ENCODE peak calls at places on chromosomes 16 and 17, in four cellular contexts. One of them, this sample, is unnamed. For H3K4me1, the result is how much of the 10 kb centered on the place peaks cover.

GRCh38 chr16:22898131-22898530 is 84.2 kb downstream of the HS3ST2 start:
- DNase-seq in sigmoid colon: no peak
- DNase-seq in uterus: no peak
- DNase-seq in ovary: no peak
- DNase-seq in this sample: no peak

GRCh38 chr16:55842369-55843104 is 9.6 kb upstream of the CES1 start:
- DNase-seq in sigmoid colon: no peak
- DNase-seq in ovary: no peak
- DNase-seq in uterus: no peak
- DNase-seq in this sample: peak

GRCh38 chr16:11851301-11852091 is at the start of gene RSL1D1:
- DNase-seq in sigmoid colon: peak
- DNase-seq in uterus: peak
- DNase-seq in ovary: peak
- DNase-seq in this sample: peak

GRCh38 chr16:55041540-55042234 is 111.0 kb downstream of the IRX5 start:
- DNase-seq in uterus: no peak
- DNase-seq in sigmoid colon: peak
- DNase-seq in ovary: no peak
- DNase-seq in this sample: no peak

GRCh38 chr16:8663192-8664089 is 11.0 kb upstream of the ABAT start:
- DNase-seq in sigmoid colon: no peak
- DNase-seq in uterus: no peak
- DNase-seq in ovary: no peak
- DNase-seq in this sample: no peak

GRCh38 chr17:51461578-51462004 is 201.2 kb downstream of the UTP18 start:
- DNase-seq in ovary: peak
- DNase-seq in uterus: no peak
- DNase-seq in sigmoid colon: no peak
- DNase-seq in this sample: peak

GRCh38 chr17:72702998-72703397 is 389.5 kb downstream of the SLC39A11 start:
- DNase-seq in uterus: no peak
- DNase-seq in sigmoid colon: no peak
- DNase-seq in ovary: no peak
- DNase-seq in this sample: no peak

GRCh38 chr17:36778458-36778857 is 158.8 kb upstream of the LHX1 start:
- DNase-seq in ovary: no peak
- DNase-seq in sigmoid colon: no peak
- DNase-seq in uterus: no peak
- DNase-seq in this sample: no peak

GRCh38 chr17:73765824-73766563 is 121.7 kb upstream of the SDK2 start:
- DNase-seq in ovary: no peak
- DNase-seq in sigmoid colon: no peak
- DNase-seq in uterus: no peak
- DNase-seq in this sample: no peak

GRCh38 chr16:88967800-88968588 is 9.0 kb downstream of the CBFA2T3 start:
- DNase-seq in sigmoid colon: no peak
- DNase-seq in ovary: no peak
- DNase-seq in uterus: no peak
- DNase-seq in this sample: no peak

GRCh38 chr17:55843785-55844184 is 92.9 kb downstream of the PCTP start:
- DNase-seq in ovary: no peak
- DNase-seq in sigmoid colon: no peak
- DNase-seq in uterus: no peak
- DNase-seq in this sample: no peak

GRCh38 chr16:5581963-5582362 is 484.4 kb upstream of the EEF2KMT start:
- DNase-seq in sigmoid colon: no peak
- DNase-seq in ovary: no peak
- DNase-seq in uterus: no peak
- DNase-seq in this sample: no peak

GRCh38 chr17:82940226-82941020 is 100.6 kb upstream of the ZNF750 start:
- DNase-seq in sigmoid colon: peak
- DNase-seq in uterus: peak
- DNase-seq in ovary: peak
- DNase-seq in this sample: no peak
- H3K4me1 ChIP-seq in sigmoid colon: under half
- H3K4me1 ChIP-seq in uterus: under half
- H3K4me1 ChIP-seq in ovary: under half
- H3K4me1 ChIP-seq in this sample: under half

DNA sequence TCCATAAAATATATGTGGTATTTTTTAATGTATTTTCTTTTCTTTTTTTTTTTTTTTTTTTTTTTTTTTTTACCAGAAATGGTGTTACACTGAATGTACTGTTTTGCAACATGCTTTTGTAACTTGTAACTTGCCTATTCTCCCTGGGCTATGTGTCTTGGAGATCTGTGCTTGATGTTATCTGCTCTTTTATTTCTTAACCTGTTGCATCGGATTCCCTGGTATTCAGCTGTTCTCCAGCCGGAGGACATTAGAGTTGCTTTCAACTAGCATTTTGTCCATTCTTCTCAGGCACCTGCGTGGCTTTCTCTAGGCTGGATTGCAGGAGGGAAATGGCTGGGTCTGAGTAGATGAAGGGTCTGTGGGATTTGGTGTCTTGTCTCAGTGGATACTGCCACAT is 47.4 kb downstream of the KATNIP start:
- DNase-seq in sigmoid colon: no peak
- DNase-seq in ovary: no peak
- DNase-seq in uterus: no peak
- DNase-seq in this sample: no peak
- H3K27ac ChIP-seq in sigmoid colon: no peak
- H3K27ac ChIP-seq in ovary: no peak
- H3K27ac ChIP-seq in uterus: no peak
- H3K27ac ChIP-seq in this sample: no peak

GRCh38 chr16:85334718-85335583 is 222.7 kb upstream of the CIBAR2 start:
- DNase-seq in sigmoid colon: no peak
- DNase-seq in ovary: no peak
- DNase-seq in uterus: no peak
- DNase-seq in this sample: no peak
- TF ChIP-seq CTCF in sigmoid colon: no peak
- TF ChIP-seq CTCF in ovary: no peak
- TF ChIP-seq CTCF in uterus: no peak
- TF ChIP-seq CTCF in this sample: no peak

DNA sequence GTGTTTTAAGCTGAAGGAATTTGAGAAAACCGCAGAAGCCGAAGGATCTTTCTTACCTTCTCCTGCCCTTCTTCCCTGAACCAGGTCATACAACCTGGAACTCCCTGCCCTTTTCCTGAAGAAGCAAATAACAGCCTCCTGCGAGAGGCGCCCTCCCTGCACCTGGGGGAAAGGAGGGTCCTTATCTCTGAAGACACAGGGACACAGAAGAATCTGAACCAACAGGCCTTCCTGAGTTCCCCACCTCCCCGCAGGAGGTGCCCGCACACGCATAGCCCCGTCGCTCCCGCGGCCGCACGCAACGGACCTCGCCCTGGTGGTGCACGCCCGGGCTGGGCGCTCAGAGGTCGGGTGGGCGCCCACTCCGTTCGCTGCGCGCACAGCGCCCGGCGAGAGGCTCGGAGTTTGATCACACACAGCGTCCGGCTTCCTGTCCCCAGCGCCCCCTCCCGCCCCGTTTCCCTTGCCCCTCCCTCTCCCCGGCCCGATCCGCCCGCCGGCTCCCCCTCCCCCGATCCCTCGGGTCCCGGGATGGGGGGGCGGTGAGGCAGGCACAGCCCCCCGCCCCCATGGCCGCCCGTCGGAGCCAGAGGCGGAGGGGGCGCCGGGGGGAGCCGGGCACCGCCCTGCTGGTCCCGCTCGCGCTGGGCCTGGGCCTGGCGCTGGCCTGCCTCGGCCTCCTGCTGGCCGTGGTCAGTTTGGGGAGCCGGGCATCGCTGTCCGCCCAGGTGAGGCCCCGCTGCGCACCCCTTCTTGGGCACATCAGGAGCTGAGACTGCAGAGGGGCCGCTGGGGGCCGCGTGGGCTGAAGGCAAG is at the start of gene TNFSF12:
- DNase-seq in ovary: peak
- DNase-seq in sigmoid colon: peak
- DNase-seq in uterus: peak
- DNase-seq in this sample: peak
- H3K4me1 ChIP-seq in ovary: under half
- H3K4me1 ChIP-seq in sigmoid colon: under half
- H3K4me1 ChIP-seq in uterus: under half
- H3K4me1 ChIP-seq in this sample: under half

DNA sequence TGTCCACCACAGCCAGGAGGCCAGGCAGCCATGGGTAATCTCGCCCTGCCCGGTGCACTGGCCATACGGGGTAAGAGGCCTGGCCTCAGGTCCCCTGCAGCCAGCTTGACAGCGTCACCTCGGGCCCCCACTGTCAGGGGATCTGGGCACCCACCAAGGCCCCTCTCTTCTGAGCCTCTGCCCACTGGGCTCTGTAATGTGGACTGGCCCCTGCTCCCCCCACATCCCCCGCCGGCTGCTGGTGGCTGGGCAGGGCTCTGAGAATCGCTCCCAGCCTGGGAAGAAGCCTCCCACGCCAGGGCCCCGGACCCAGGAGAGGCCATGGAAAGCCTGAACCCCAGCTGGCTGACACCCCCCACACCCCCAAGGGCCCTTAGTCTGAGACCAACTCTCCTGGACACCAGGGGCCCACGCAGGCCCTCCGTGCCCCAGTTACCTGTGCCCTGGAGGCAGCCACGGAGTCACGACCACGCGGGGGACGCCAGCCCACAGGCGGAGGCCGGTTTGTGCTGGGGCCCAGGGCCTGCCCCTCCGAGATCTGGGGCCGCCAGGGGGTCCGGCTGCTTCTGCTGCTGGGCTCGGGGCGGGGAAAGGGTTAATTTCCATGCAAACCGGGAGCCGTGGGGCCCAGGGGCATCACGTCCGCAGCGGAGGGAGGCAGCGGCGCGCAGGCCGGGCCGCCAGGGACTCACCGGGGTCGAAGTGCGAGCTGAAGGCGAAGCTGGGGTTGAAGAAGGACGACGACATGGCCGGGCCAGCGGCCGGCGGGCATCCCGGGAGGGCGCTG is at the start of gene PVALEF:
- DNase-seq in ovary: no peak
- DNase-seq in uterus: no peak
- DNase-seq in sigmoid colon: peak
- DNase-seq in this sample: no peak
- H3K27ac ChIP-seq in ovary: no peak
- H3K27ac ChIP-seq in uterus: no peak
- H3K27ac ChIP-seq in sigmoid colon: peak
- H3K27ac ChIP-seq in this sample: peak

GRCh38 chr17:43352579-43352978 is 46.2 kb upstream of the ARL4D start:
- DNase-seq in sigmoid colon: no peak
- DNase-seq in uterus: no peak
- DNase-seq in ovary: no peak
- DNase-seq in this sample: no peak

GRCh38 chr17:43353364-43353763 is 45.4 kb upstream of the ARL4D start:
- DNase-seq in ovary: no peak
- DNase-seq in uterus: no peak
- DNase-seq in sigmoid colon: no peak
- DNase-seq in this sample: no peak

GRCh38 chr17:43350888-43351361 is 47.9 kb upstream of the ARL4D start:
- DNase-seq in uterus: no peak
- DNase-seq in ovary: no peak
- DNase-seq in sigmoid colon: no peak
- DNase-seq in this sample: peak

GRCh38 chr17:43351686-43352085 is 47.1 kb upstream of the ARL4D start:
- DNase-seq in ovary: no peak
- DNase-seq in uterus: no peak
- DNase-seq in sigmoid colon: no peak
- DNase-seq in this sample: no peak

GRCh38 chr17:43349142-43349541 is 49.7 kb upstream of the ARL4D start:
- DNase-seq in sigmoid colon: no peak
- DNase-seq in uterus: no peak
- DNase-seq in ovary: no peak
- DNase-seq in this sample: no peak
- TF ChIP-seq CTCF in sigmoid colon: no peak
- TF ChIP-seq CTCF in uterus: no peak
- TF ChIP-seq CTCF in ovary: no peak
- TF ChIP-seq CTCF in this sample: no peak

This sample was measured in testis.